ENCODE peak calls at places on chromosome 13, in nine cellular contexts. A is caudate nucleus; B is CD4-positive, alpha-beta T cell; Y is ascending aorta; E is astrocyte; P is breast epithelium; V is Peyer's patch; M is GM23248; N is keratinocyte. F is an unnamed sample.

GRCh38 chr13:28442872-28443271 is 52.1 kb downstream of the FLT1 start:
- DNase-seq in E (no peak), A (no peak), V (no peak), N (no peak), Y (no peak), M (no peak), B (no peak), P (no peak), F (no peak)

GRCh38 chr13:45207319-45207718 is 6.5 kb upstream of the KCTD4 start:
- DNase-seq in N (no peak), V (no peak), A (no peak), E (no peak), B (no peak), M (no peak), Y (no peak), P (no peak), F (no peak)

GRCh38 chr13:110524484-110525254 is 36.9 kb downstream of the RAB20 start:
- DNase-seq in P (peak), Y (no peak), V (peak), M (no peak), A (no peak), N (no peak), B (no peak), E (no peak), F (no peak)

GRCh38 chr13:79290595-79291244 is 115.3 kb downstream of the RBM26 start:
- DNase-seq in V (no peak), A (no peak), M (no peak), N (no peak), E (no peak), B (no peak), Y (no peak), P (no peak), F (no peak)

GRCh38 chr13:62049992-62050391 is 634.3 kb upstream of the PCDH20 start:
- DNase-seq in V (no peak), P (no peak), Y (no peak), N (no peak), B (no peak), M (no peak), A (no peak), E (no peak), F (no peak)

GRCh38 chr13:73467103-73467502 is 408.3 kb downstream of the KLF5 start:
- DNase-seq in M (peak), N (no peak), B (no peak), E (peak), V (no peak), P (no peak), Y (no peak), A (no peak), F (no peak)

GRCh38 chr13:106709509-106709908 is 141.6 kb upstream of the ARGLU1 start:
- DNase-seq in E (no peak), B (no peak), V (no peak), M (no peak), A (no peak), N (no peak), Y (no peak), P (no peak), F (no peak)

GRCh38 chr13:113354831-113355610 is 8.9 kb downstream of the GRTP1 start:
- DNase-seq in V (no peak), P (no peak), N (no peak), Y (no peak), B (no peak), M (no peak), A (no peak), E (no peak), F (no peak)

GRCh38 chr13:113152894-113153809 is 5.3 kb upstream of the PROZ start:
- DNase-seq in M (peak), A (no peak), B (no peak), N (no peak), V (peak), P (peak), E (peak), Y (no peak), F (no peak)

GRCh38 chr13:111270126-111270525 is 50.3 kb upstream of the TEX29 start:
- DNase-seq in V (no peak), M (peak), A (no peak), P (no peak), E (no peak), Y (no peak), N (no peak), B (no peak), F (no peak)

GRCh38 chr13:44237276-44237767 is 136.3 kb upstream of the SERP2 start:
- DNase-seq in N (no peak), V (peak), M (peak), E (peak), P (peak), A (peak), B (no peak), Y (peak), F (peak)

GRCh38 chr13:44132710-44133109 is 240.9 kb upstream of the SERP2 start:
- DNase-seq in A (no peak), P (peak), E (peak), B (no peak), Y (peak), N (no peak), V (no peak), M (peak), F (no peak)

GRCh38 chr13:113119822-113120189 is 2.8 kb upstream of the F10 start:
- DNase-seq in A (no peak), N (no peak), Y (no peak), V (no peak), P (no peak), E (no peak), B (no peak), M (no peak), F (no peak)

GRCh38 chr13:94351292-94352000 is 128.0 kb downstream of the DCT start:
- DNase-seq in B (no peak), V (no peak), N (no peak), A (no peak), Y (no peak), P (no peak), M (peak), E (peak), F (no peak)

GRCh38 chr13:24407844-24408243 is 98.5 kb downstream of the C1QTNF9 start:
- DNase-seq in N (no peak), M (no peak), Y (no peak), E (no peak), V (no peak), P (no peak), A (no peak), B (no peak), F (no peak)

GRCh38 chr13:40992678-40993077 is 26.4 kb downstream of the ELF1 start:
- DNase-seq in V (no peak), M (no peak), N (no peak), E (no peak), Y (no peak), B (no peak), P (no peak), A (no peak), F (no peak)

GRCh38 chr13:93254775-93255174 is 28.2 kb downstream of the GPC6 start:
- DNase-seq in A (no peak), Y (no peak), B (no peak), P (no peak), V (no peak), N (no peak), M (no peak), E (peak), F (no peak)

GRCh38 chr13:93249259-93249917 is 22.8 kb downstream of the GPC6 start:
- DNase-seq in N (no peak), P (no peak), A (no peak), V (no peak), Y (no peak), M (peak), E (peak), B (no peak), F (peak)

GRCh38 chr13:93246069-93246468 is 19.5 kb downstream of the GPC6 start:
- DNase-seq in V (no peak), A (no peak), M (no peak), N (no peak), B (no peak), Y (no peak), E (no peak), P (no peak), F (no peak)

GRCh38 chr13:93248627-93249047 is 22.0 kb downstream of the GPC6 start:
- DNase-seq in E (peak), B (no peak), A (no peak), Y (no peak), M (no peak), V (no peak), P (no peak), N (no peak), F (no peak)

DNA sequence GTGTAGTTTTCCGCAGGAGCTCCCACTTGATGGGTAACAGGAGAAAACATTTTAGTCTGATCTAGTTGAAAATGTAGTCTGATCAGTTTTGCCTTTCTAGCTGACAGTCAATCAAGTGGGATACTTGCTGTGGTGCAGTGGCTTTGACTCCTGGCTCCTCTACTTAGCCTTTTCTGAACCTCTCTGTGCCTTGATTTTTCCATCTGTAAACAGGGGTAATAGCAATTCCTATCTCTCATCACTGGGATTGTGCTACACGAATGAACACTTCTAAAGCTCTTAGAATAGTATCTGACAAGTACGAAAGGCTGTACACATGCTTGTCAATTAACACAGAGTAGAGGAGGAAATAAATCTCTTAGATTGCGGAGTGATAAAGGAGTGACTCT is 23.3 kb downstream of the GPC6 start:
- DNase-seq in B (no peak), P (no peak), N (no peak), E (no peak), A (no peak), V (no peak), Y (no peak), M (no peak), F (no peak)
- H3K27ac ChIP-seq in B (no peak), P (no peak), N (no peak), E (peak), A (no peak), V (no peak), Y (peak), M (peak), F (peak)

DNA sequence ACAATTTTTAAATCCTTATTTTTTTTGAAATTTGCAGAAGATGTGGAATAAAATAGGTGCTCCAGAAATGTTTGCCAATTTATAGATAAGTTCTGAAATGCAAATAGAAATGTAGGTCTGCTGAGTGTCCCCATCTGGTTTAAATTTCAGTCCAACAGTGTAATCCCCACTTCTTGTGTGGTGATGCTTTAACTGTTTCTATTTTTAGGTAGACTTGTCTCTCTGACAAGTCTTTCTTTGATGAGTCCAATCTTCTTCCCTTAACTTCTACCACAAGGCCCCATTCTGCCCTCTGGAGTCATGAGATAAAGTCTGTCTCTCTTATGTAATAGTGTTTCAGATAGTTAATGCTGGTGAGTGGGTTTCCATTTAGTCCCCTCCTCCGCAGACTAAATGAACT is 390.4 kb downstream of the RFC3 start:
- DNase-seq in E (peak), P (no peak), M (peak), A (no peak), B (no peak), N (no peak), V (no peak), Y (no peak), F (no peak)
- H3K27ac ChIP-seq in E (peak), P (no peak), M (peak), A (no peak), B (no peak), N (no peak), V (no peak), Y (no peak), F (no peak)

DNA sequence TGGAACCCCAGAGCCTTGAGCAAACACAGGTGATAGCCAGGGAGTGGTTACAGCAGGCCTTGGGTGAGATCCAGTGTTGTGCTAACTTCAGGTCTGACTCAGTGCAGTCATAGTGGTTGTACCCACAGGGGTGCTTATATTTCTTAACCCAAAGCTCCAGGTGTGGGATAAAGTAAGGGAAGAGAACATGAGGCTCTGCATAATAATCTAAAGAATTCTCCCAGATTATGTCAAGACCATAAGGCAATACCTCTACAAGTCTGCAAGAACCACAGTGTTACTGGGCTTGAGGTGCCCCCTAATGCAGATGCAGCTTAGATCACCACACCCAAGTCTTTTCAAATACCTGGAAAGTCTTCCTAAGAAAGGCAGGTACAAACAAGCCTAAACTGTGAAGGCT is 485.4 kb downstream of the RFC3 start:
- DNase-seq in A (no peak), P (no peak), V (no peak), N (peak), M (no peak), Y (no peak), B (no peak), E (no peak), F (peak)
- H3K27ac ChIP-seq in A (no peak), P (no peak), V (no peak), N (peak), M (no peak), Y (no peak), B (no peak), E (no peak), F (peak)

GRCh38 chr13:33933810-33934209 is 115.9 kb downstream of the RFC3 start:
- DNase-seq in N (no peak), E (no peak), V (no peak), B (no peak), M (no peak), Y (no peak), P (no peak), A (no peak), F (no peak)

GRCh38 chr13:33934936-33935510 is 117.1 kb downstream of the RFC3 start:
- DNase-seq in E (no peak), P (no peak), V (no peak), M (no peak), Y (no peak), A (no peak), N (no peak), B (no peak), F (no peak)

GRCh38 chr13:33935969-33936368 is 118.0 kb downstream of the RFC3 start:
- DNase-seq in P (no peak), A (no peak), Y (no peak), B (no peak), V (no peak), M (no peak), E (no peak), N (no peak), F (no peak)

GRCh38 chr13:33932765-33933406 is 114.9 kb downstream of the RFC3 start:
- DNase-seq in N (no peak), A (no peak), Y (no peak), B (no peak), M (no peak), P (no peak), V (no peak), E (peak), F (no peak)

GRCh38 chr13:33934343-33934742 is 116.4 kb downstream of the RFC3 start:
- DNase-seq in B (no peak), E (no peak), A (no peak), N (no peak), P (no peak), V (no peak), Y (no peak), M (no peak), F (no peak)
- H3K27ac ChIP-seq in B (no peak), E (no peak), A (no peak), N (no peak), P (no peak), V (no peak), Y (no peak), M (no peak), F (no peak)